ENCODE peak calls at places on chromosome 2, in nine cellular contexts. W, Y, F, B, N, I, H, Z and X are unnamed samples.

GRCh38 chr2:215876937-215877238 is 136.5 kb downstream of the MREG start:
- DNase-seq in W (no peak), Y (no peak), F (no peak), B (no peak), N (no peak), I (no peak), H (no peak), Z (no peak), X (no peak)

GRCh38 chr2:181357979-181358378 is 99.2 kb upstream of the ITGA4 start:
- DNase-seq in W (no peak), Y (no peak), F (no peak), B (no peak), N (no peak), I (no peak), H (no peak), Z (no peak), X (no peak)

GRCh38 chr2:217802876-217803638 is 199.7 kb downstream of the TNS1 start:
- DNase-seq in W (no peak), Y (no peak), F (no peak), B (no peak), N (no peak), I (no peak), H (no peak), Z (peak; percentile 22), X (no peak)

GRCh38 chr2:187580462-187581124 is 26.4 kb upstream of the TFPI start:
- DNase-seq in W (no peak), Y (peak; percentile 19), F (no peak), B (no peak), N (peak; percentile 85), I (peak; percentile 84), H (peak; percentile 51), Z (no peak), X (no peak)

GRCh38 chr2:101751875-101752619 is 54.5 kb downstream of the MAP4K4 start:
- DNase-seq in W (no peak), Y (no peak), F (no peak), B (no peak), N (peak; percentile 36), I (no peak), H (no peak), Z (no peak), X (no peak)

GRCh38 chr2:85741211-85741610 is 12.6 kb upstream of the ATOH8 start:
- DNase-seq in W (no peak), Y (no peak), F (no peak), B (no peak), N (no peak), I (no peak), H (no peak), Z (peak; percentile 84), X (no peak)

GRCh38 chr2:152036611-152037469 is 62.0 kb downstream of the CACNB4 start:
- DNase-seq in W (peak; percentile 60), Y (peak; percentile 9), F (peak; percentile 55), B (peak; percentile 9), N (peak; percentile 79), I (peak; percentile 76), H (peak; percentile 63), Z (peak; percentile 78), X (no peak)

GRCh38 chr2:20584637-20585321 is 66.1 kb downstream of the HS1BP3 start:
- DNase-seq in W (peak; percentile 50), Y (no peak), F (no peak), B (no peak), N (peak; percentile 94), I (peak; percentile 89), H (peak; percentile 19), Z (peak; percentile 31), X (no peak)

DNA sequence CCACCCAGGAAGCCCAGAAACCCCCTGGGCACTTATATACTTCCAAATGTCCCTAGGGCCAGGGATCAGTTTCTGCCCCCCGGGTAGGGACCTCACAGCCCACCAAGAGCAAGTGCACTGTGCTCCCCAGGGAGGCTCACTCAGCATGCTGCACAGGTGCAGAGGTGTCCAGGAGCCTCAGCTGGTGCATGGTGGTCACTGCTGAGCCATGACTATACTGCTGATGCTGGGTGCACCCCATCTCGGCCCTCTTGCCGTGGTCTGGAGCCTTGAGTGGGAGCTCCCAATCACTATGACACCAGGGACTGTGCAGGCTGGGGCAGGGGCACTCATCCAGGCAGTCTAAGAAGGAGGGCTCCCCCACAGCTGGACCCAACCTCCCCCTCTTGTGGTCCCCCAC is 617.8 kb upstream of the RAB6C start:
- DNase-seq in W (no peak), Y (no peak), F (no peak), B (no peak), N (no peak), I (no peak), H (no peak), Z (no peak), X (no peak)
- H3K9me3 ChIP-seq in W (no peaks in the 10 kb centered on the region), Y (no peaks in the 10 kb centered on the region), F (no peaks in the 10 kb centered on the region), B (no peaks in the 10 kb centered on the region), N (no peaks in the 10 kb centered on the region), I (no peaks in the 10 kb centered on the region), H (no peaks in the 10 kb centered on the region), Z (no peaks in the 10 kb centered on the region), X (no peaks in the 10 kb centered on the region)

GRCh38 chr2:16247371-16248177 is 307.2 kb downstream of the MYCN start:
- DNase-seq in W (no peak), Y (no peak), F (no peak), B (no peak), N (no peak), I (no peak), H (no peak), Z (no peak), X (no peak)

GRCh38 chr2:16250056-16250425 is 309.7 kb downstream of the MYCN start:
- DNase-seq in W (no peak), Y (no peak), F (no peak), B (no peak), N (no peak), I (no peak), H (no peak), Z (no peak), X (no peak)

GRCh38 chr2:16246911-16247310 is 306.6 kb downstream of the MYCN start:
- DNase-seq in W (no peak), Y (no peak), F (no peak), B (no peak), N (no peak), I (no peak), H (no peak), Z (no peak), X (no peak)

GRCh38 chr2:16249269-16250055 is 309.1 kb downstream of the MYCN start:
- DNase-seq in W (no peak), Y (no peak), F (no peak), B (no peak), N (no peak), I (no peak), H (no peak), Z (no peak), X (no peak)

DNA sequence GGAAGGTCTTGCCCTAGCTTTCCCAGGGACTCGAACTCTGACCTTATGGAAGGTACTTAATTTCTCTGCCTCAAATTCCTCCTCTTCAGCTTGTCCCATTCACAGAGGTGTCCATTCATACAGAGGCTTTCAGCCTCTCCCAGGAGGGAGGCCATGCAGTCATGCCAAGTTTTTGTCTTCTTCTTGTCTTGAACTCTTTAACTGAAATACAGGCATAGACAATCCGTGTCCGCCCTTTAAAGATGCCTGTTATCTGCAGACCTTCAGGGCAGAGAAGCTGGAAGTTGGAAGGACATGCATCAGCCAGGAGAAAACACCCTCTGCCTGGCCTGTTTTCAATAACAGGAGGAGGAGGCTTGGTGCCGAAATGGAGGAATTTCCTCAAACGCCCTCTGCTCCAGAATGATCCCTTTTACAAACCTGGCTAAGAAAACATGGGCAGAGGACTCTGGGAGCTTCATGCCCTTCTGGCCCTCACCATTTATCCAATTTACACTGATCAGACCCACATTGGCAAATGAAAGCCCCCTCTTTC is 308.3 kb downstream of the MYCN start:
- DNase-seq in W (no peak), Y (no peak), F (no peak), B (no peak), N (no peak), I (no peak), H (no peak), Z (no peak), X (no peak)
- H3K9me3 ChIP-seq in W (no peaks in the 10 kb centered on the region), Y (no peaks in the 10 kb centered on the region), F (no peaks in the 10 kb centered on the region), B (no peaks in the 10 kb centered on the region), N (no peaks in the 10 kb centered on the region), I (no peaks in the 10 kb centered on the region), H (no peaks in the 10 kb centered on the region), Z (no peaks in the 10 kb centered on the region), X (no peaks in the 10 kb centered on the region)

GRCh38 chr2:94762600-94762999 is 108.6 kb upstream of the TEKT4 start:
- DNase-seq in W (no peak), Y (no peak), F (no peak), B (no peak), N (peak; percentile 5), I (no peak), H (no peak), Z (no peak), X (no peak)

GRCh38 chr2:94759211-94759610 is 112.0 kb upstream of the TEKT4 start:
- DNase-seq in W (no peak), Y (no peak), F (no peak), B (no peak), N (peak; percentile 5), I (peak; percentile 34), H (no peak), Z (no peak), X (no peak)

GRCh38 chr2:94767336-94767735 is 103.9 kb upstream of the TEKT4 start:
- DNase-seq in W (no peak), Y (no peak), F (no peak), B (no peak), N (no peak), I (no peak), H (no peak), Z (no peak), X (no peak)

GRCh38 chr2:94758546-94758945 is 112.7 kb upstream of the TEKT4 start:
- DNase-seq in W (no peak), Y (no peak), F (no peak), B (no peak), N (no peak), I (no peak), H (no peak), Z (no peak), X (no peak)

DNA sequence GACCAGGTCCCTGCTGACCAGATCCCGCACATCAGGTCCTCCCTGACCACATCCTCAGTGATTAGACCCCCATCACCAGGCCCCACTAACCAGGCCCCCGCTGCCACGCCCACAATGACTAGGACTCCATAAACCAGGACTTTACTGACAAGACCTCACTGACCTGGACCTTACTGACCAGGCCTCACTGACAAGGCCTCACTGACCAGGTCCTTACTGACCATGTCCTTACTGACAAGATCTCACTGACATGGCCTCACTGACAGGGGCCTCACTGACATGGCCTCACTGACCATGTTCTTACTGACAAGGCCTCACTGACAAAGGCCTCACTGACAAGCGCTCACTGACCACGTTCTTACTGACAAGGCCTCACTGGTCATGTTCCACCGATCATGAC is 107.9 kb upstream of the TEKT4 start:
- DNase-seq in W (no peak), Y (no peak), F (no peak), B (no peak), N (no peak), I (no peak), H (no peak), Z (no peak), X (no peak)
- H3K9me3 ChIP-seq in W (no peaks in the 10 kb centered on the region), Y (peaks cover 2% of the 10 kb centered on the region), F (no peaks in the 10 kb centered on the region), B (no peaks in the 10 kb centered on the region), N (no peaks in the 10 kb centered on the region), I (no peaks in the 10 kb centered on the region), H (no peaks in the 10 kb centered on the region), Z (no peaks in the 10 kb centered on the region), X (no peaks in the 10 kb centered on the region)

DNA sequence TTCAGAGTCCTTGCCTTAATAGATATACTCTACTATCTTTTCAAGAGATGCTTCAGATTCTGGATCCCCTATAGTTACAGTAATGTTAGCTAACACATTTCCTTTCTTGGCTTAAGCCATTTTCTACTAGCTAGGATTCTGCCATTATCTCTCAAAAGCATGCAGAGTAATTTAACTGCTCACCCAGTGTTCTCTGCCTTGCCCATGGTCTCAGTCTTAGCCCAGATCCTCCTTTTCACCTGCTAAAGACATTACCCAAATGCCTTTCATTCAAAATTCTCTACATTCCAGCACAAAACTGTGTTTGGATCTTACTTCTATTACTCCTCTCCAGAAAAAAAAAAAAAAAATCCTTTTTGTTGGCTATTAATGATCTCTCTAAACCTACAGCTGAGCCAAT is 474.2 kb upstream of the LRRTM1 start:
- DNase-seq in W (no peak), Y (no peak), F (no peak), B (no peak), N (no peak), I (no peak), H (no peak), Z (no peak), X (no peak)
- H3K9me3 ChIP-seq in W (no peaks in the 10 kb centered on the region), Y (peaks cover 2% of the 10 kb centered on the region), F (peaks cover 4% of the 10 kb centered on the region), B (no peaks in the 10 kb centered on the region), N (no peaks in the 10 kb centered on the region), I (peaks cover 9% of the 10 kb centered on the region), H (no peaks in the 10 kb centered on the region), Z (no peaks in the 10 kb centered on the region), X (no peaks in the 10 kb centered on the region)